ENCODE peak calls at places on chromosomes 11 and 22, in four cellular contexts. One of them, this sample, is unnamed.
A peak's percentile ranks its signal among the peaks of the same experiment; 100 is the strongest.

GRCh38 chr11:43825217-43825816 is 55.3 kb upstream of the ALKBH3 start:
- DNase-seq in stimulated activated naive CD4-positive, alpha-beta T cell treated with Interleukin-2 at 50 U/mL for 16 hours: no peak
- DNase-seq in fibroblast of pulmonary artery: peak; percentile 54
- DNase-seq in caudate nucleus: no peak
- DNase-seq in this sample: peak; percentile 46

GRCh38 chr22:24736526-24737050 is 37.9 kb downstream of the PIWIL3 start:
- DNase-seq in stimulated activated naive CD4-positive, alpha-beta T cell treated with Interleukin-2 at 50 U/mL for 16 hours: no peak
- DNase-seq in fibroblast of pulmonary artery: no peak
- DNase-seq in caudate nucleus: no peak
- DNase-seq in this sample: no peak

GRCh38 chr11:112448806-112449205 is 188.1 kb upstream of the PLET1 start:
- DNase-seq in stimulated activated naive CD4-positive, alpha-beta T cell treated with Interleukin-2 at 50 U/mL for 16 hours: no peak
- DNase-seq in fibroblast of pulmonary artery: no peak
- DNase-seq in caudate nucleus: no peak
- DNase-seq in this sample: no peak

GRCh38 chr11:1229471-1230120 is 6.7 kb downstream of the MUC5B start:
- DNase-seq in stimulated activated naive CD4-positive, alpha-beta T cell treated with Interleukin-2 at 50 U/mL for 16 hours: no peak
- DNase-seq in fibroblast of pulmonary artery: no peak
- DNase-seq in caudate nucleus: no peak
- DNase-seq in this sample: no peak

GRCh38 chr11:47652070-47652469 is 9.7 kb upstream of the MTCH2 start:
- DNase-seq in stimulated activated naive CD4-positive, alpha-beta T cell treated with Interleukin-2 at 50 U/mL for 16 hours: no peak
- DNase-seq in fibroblast of pulmonary artery: no peak
- DNase-seq in caudate nucleus: no peak
- DNase-seq in this sample: no peak

GRCh38 chr11:63667993-63668392 is 3.2 kb downstream of the ATL3 start:
- DNase-seq in stimulated activated naive CD4-positive, alpha-beta T cell treated with Interleukin-2 at 50 U/mL for 16 hours: no peak
- DNase-seq in fibroblast of pulmonary artery: peak; percentile 85
- DNase-seq in caudate nucleus: no peak
- DNase-seq in this sample: peak; percentile 94

GRCh38 chr11:13238879-13239514 is 38.6 kb upstream of the BMAL1 start:
- DNase-seq in stimulated activated naive CD4-positive, alpha-beta T cell treated with Interleukin-2 at 50 U/mL for 16 hours: peak; percentile 30
- DNase-seq in fibroblast of pulmonary artery: peak; percentile 65
- DNase-seq in caudate nucleus: no peak
- DNase-seq in this sample: peak; percentile 62

GRCh38 chr11:112596324-112596723 is 335.7 kb upstream of the PLET1 start:
- DNase-seq in stimulated activated naive CD4-positive, alpha-beta T cell treated with Interleukin-2 at 50 U/mL for 16 hours: no peak
- DNase-seq in fibroblast of pulmonary artery: no peak
- DNase-seq in caudate nucleus: no peak
- DNase-seq in this sample: no peak

GRCh38 chr11:35649984-35650383 is 12.6 kb upstream of the TRIM44 start:
- DNase-seq in stimulated activated naive CD4-positive, alpha-beta T cell treated with Interleukin-2 at 50 U/mL for 16 hours: no peak
- DNase-seq in fibroblast of pulmonary artery: peak; percentile 34
- DNase-seq in caudate nucleus: no peak
- DNase-seq in this sample: peak; percentile 58

GRCh38 chr11:119991669-119992068 is 146.2 kb downstream of the TRIM29 start:
- DNase-seq in stimulated activated naive CD4-positive, alpha-beta T cell treated with Interleukin-2 at 50 U/mL for 16 hours: no peak
- DNase-seq in fibroblast of pulmonary artery: no peak
- DNase-seq in caudate nucleus: no peak
- DNase-seq in this sample: no peak

GRCh38 chr11:121800704-121801516 is 315.1 kb downstream of the BLID start:
- DNase-seq in stimulated activated naive CD4-positive, alpha-beta T cell treated with Interleukin-2 at 50 U/mL for 16 hours: no peak
- DNase-seq in fibroblast of pulmonary artery: peak; percentile 21
- DNase-seq in caudate nucleus: peak; percentile 5
- DNase-seq in this sample: no peak

GRCh38 chr11:118216621-118217526 is 7.9 kb downstream of the JAML start:
- DNase-seq in stimulated activated naive CD4-positive, alpha-beta T cell treated with Interleukin-2 at 50 U/mL for 16 hours: peak; percentile 55
- DNase-seq in fibroblast of pulmonary artery: no peak
- DNase-seq in caudate nucleus: no peak
- DNase-seq in this sample: no peak

GRCh38 chr11:125514336-125515101 is 18.5 kb upstream of the FEZ1 start:
- DNase-seq in stimulated activated naive CD4-positive, alpha-beta T cell treated with Interleukin-2 at 50 U/mL for 16 hours: peak; percentile 32
- DNase-seq in fibroblast of pulmonary artery: peak; percentile 89
- DNase-seq in caudate nucleus: no peak
- DNase-seq in this sample: peak; percentile 15

GRCh38 chr11:1481861-1482441 is 4.6 kb downstream of the MOB2 start:
- DNase-seq in stimulated activated naive CD4-positive, alpha-beta T cell treated with Interleukin-2 at 50 U/mL for 16 hours: no peak
- DNase-seq in fibroblast of pulmonary artery: no peak
- DNase-seq in caudate nucleus: no peak
- DNase-seq in this sample: no peak

GRCh38 chr11:15819679-15820286 is 536.6 kb downstream of the SOX6 start:
- DNase-seq in stimulated activated naive CD4-positive, alpha-beta T cell treated with Interleukin-2 at 50 U/mL for 16 hours: no peak
- DNase-seq in fibroblast of pulmonary artery: peak; percentile 65
- DNase-seq in caudate nucleus: peak; percentile 68
- DNase-seq in this sample: peak; percentile 37

GRCh38 chr22:46011627-46012181 is 34.7 kb upstream of the WNT7B start:
- DNase-seq in stimulated activated naive CD4-positive, alpha-beta T cell treated with Interleukin-2 at 50 U/mL for 16 hours: no peak
- DNase-seq in fibroblast of pulmonary artery: no peak
- DNase-seq in caudate nucleus: no peak
- DNase-seq in this sample: peak; percentile 42

GRCh38 chr11:19714387-19715363 is 2.0 kb downstream of the NAV2 start:
- DNase-seq in stimulated activated naive CD4-positive, alpha-beta T cell treated with Interleukin-2 at 50 U/mL for 16 hours: no peak
- DNase-seq in fibroblast of pulmonary artery: peak; percentile 59
- DNase-seq in caudate nucleus: peak; percentile 54
- DNase-seq in this sample: peak; percentile 81

GRCh38 chr11:67117667-67118058 is 1.4 kb upstream of the KDM2A start:
- DNase-seq in stimulated activated naive CD4-positive, alpha-beta T cell treated with Interleukin-2 at 50 U/mL for 16 hours: peak; percentile 40
- DNase-seq in fibroblast of pulmonary artery: no peak
- DNase-seq in caudate nucleus: no peak
- DNase-seq in this sample: no peak

GRCh38 chr22:43185860-43186261 is 1.1 kb downstream of the TTLL12 start:
- DNase-seq in stimulated activated naive CD4-positive, alpha-beta T cell treated with Interleukin-2 at 50 U/mL for 16 hours: no peak
- DNase-seq in fibroblast of pulmonary artery: peak; percentile 39
- DNase-seq in caudate nucleus: no peak
- DNase-seq in this sample: peak; percentile 37

GRCh38 chr11:115776916-115777315 is 272.7 kb upstream of the CADM1 start:
- DNase-seq in stimulated activated naive CD4-positive, alpha-beta T cell treated with Interleukin-2 at 50 U/mL for 16 hours: no peak
- DNase-seq in fibroblast of pulmonary artery: no peak
- DNase-seq in caudate nucleus: no peak
- DNase-seq in this sample: no peak

GRCh38 chr22:45897736-45898135 is 79.2 kb downstream of the WNT7B start:
- DNase-seq in stimulated activated naive CD4-positive, alpha-beta T cell treated with Interleukin-2 at 50 U/mL for 16 hours: no peak
- DNase-seq in fibroblast of pulmonary artery: no peak
- DNase-seq in caudate nucleus: no peak
- DNase-seq in this sample: no peak

GRCh38 chr11:67293090-67293489 is 4.0 kb downstream of the ANKRD13D start:
- DNase-seq in stimulated activated naive CD4-positive, alpha-beta T cell treated with Interleukin-2 at 50 U/mL for 16 hours: peak; percentile 14
- DNase-seq in fibroblast of pulmonary artery: peak; percentile 42
- DNase-seq in caudate nucleus: no peak
- DNase-seq in this sample: peak; percentile 84

GRCh38 chr11:20125927-20126326 is 34.3 kb downstream of the DBX1 start:
- DNase-seq in stimulated activated naive CD4-positive, alpha-beta T cell treated with Interleukin-2 at 50 U/mL for 16 hours: no peak
- DNase-seq in fibroblast of pulmonary artery: peak; percentile 53
- DNase-seq in caudate nucleus: no peak
- DNase-seq in this sample: peak; percentile 62

GRCh38 chr11:3163241-3163981 is 1.7 kb downstream of the OSBPL5 start:
- DNase-seq in stimulated activated naive CD4-positive, alpha-beta T cell treated with Interleukin-2 at 50 U/mL for 16 hours: no peak
- DNase-seq in fibroblast of pulmonary artery: no peak
- DNase-seq in caudate nucleus: no peak
- DNase-seq in this sample: no peak

GRCh38 chr22:16955678-16956210 is 52.3 kb downstream of the GAB4 start:
- DNase-seq in stimulated activated naive CD4-positive, alpha-beta T cell treated with Interleukin-2 at 50 U/mL for 16 hours: no peak
- DNase-seq in fibroblast of pulmonary artery: no peak
- DNase-seq in caudate nucleus: no peak
- DNase-seq in this sample: peak; percentile 3

GRCh38 chr11:11148104-11148509 is 204.9 kb downstream of the CSNK2A3 start:
- DNase-seq in stimulated activated naive CD4-positive, alpha-beta T cell treated with Interleukin-2 at 50 U/mL for 16 hours: no peak
- DNase-seq in fibroblast of pulmonary artery: peak; percentile 82
- DNase-seq in caudate nucleus: peak; percentile 22
- DNase-seq in this sample: peak; percentile 89

GRCh38 chr11:82750643-82751139 is 17.0 kb upstream of the FAM181B start:
- DNase-seq in stimulated activated naive CD4-positive, alpha-beta T cell treated with Interleukin-2 at 50 U/mL for 16 hours: no peak
- DNase-seq in fibroblast of pulmonary artery: no peak
- DNase-seq in caudate nucleus: no peak
- DNase-seq in this sample: no peak

GRCh38 chr22:18983120-18983651 is 47.1 kb upstream of the PRODH start:
- DNase-seq in stimulated activated naive CD4-positive, alpha-beta T cell treated with Interleukin-2 at 50 U/mL for 16 hours: no peak
- DNase-seq in fibroblast of pulmonary artery: no peak
- DNase-seq in caudate nucleus: no peak
- DNase-seq in this sample: no peak

GRCh38 chr11:35905901-35906661 is 37.8 kb upstream of the LDLRAD3 start:
- DNase-seq in stimulated activated naive CD4-positive, alpha-beta T cell treated with Interleukin-2 at 50 U/mL for 16 hours: no peak
- DNase-seq in fibroblast of pulmonary artery: peak; percentile 74
- DNase-seq in caudate nucleus: no peak
- DNase-seq in this sample: no peak

GRCh38 chr11:16982256-16982671 is 31.9 kb downstream of the PLEKHA7 start:
- DNase-seq in stimulated activated naive CD4-positive, alpha-beta T cell treated with Interleukin-2 at 50 U/mL for 16 hours: no peak
- DNase-seq in fibroblast of pulmonary artery: no peak
- DNase-seq in caudate nucleus: no peak
- DNase-seq in this sample: no peak

GRCh38 chr11:100647861-100648260 is 39.2 kb upstream of the ARHGAP42 start:
- DNase-seq in stimulated activated naive CD4-positive, alpha-beta T cell treated with Interleukin-2 at 50 U/mL for 16 hours: no peak
- DNase-seq in fibroblast of pulmonary artery: no peak
- DNase-seq in caudate nucleus: no peak
- DNase-seq in this sample: no peak

GRCh38 chr11:94537051-94537600 is 6.6 kb upstream of the FUT4 start:
- DNase-seq in stimulated activated naive CD4-positive, alpha-beta T cell treated with Interleukin-2 at 50 U/mL for 16 hours: no peak
- DNase-seq in fibroblast of pulmonary artery: peak; percentile 64
- DNase-seq in caudate nucleus: no peak
- DNase-seq in this sample: peak; percentile 76

GRCh38 chr22:46084376-46084775 is 66.0 kb upstream of the PPARA start:
- DNase-seq in stimulated activated naive CD4-positive, alpha-beta T cell treated with Interleukin-2 at 50 U/mL for 16 hours: no peak
- DNase-seq in fibroblast of pulmonary artery: no peak
- DNase-seq in caudate nucleus: no peak
- DNase-seq in this sample: no peak

GRCh38 chr11:62552931-62553838 is 6.6 kb upstream of the AHNAK start:
- DNase-seq in stimulated activated naive CD4-positive, alpha-beta T cell treated with Interleukin-2 at 50 U/mL for 16 hours: peak; percentile 30
- DNase-seq in fibroblast of pulmonary artery: peak; percentile 94
- DNase-seq in caudate nucleus: no peak
- DNase-seq in this sample: peak; percentile 97

GRCh38 chr11:44559207-44559943 is 6.1 kb upstream of the CD82 start:
- DNase-seq in stimulated activated naive CD4-positive, alpha-beta T cell treated with Interleukin-2 at 50 U/mL for 16 hours: no peak
- DNase-seq in fibroblast of pulmonary artery: no peak
- DNase-seq in caudate nucleus: no peak
- DNase-seq in this sample: no peak

GRCh38 chr11:36421546-36422155 is 88.4 kb downstream of the TRAF6 start:
- DNase-seq in stimulated activated naive CD4-positive, alpha-beta T cell treated with Interleukin-2 at 50 U/mL for 16 hours: no peak
- DNase-seq in fibroblast of pulmonary artery: no peak
- DNase-seq in caudate nucleus: no peak
- DNase-seq in this sample: peak; percentile 60

GRCh38 chr22:45242778-45243191 is 2.1 kb upstream of the KIAA0930 start:
- DNase-seq in stimulated activated naive CD4-positive, alpha-beta T cell treated with Interleukin-2 at 50 U/mL for 16 hours: no peak
- DNase-seq in fibroblast of pulmonary artery: peak; percentile 44
- DNase-seq in caudate nucleus: peak; percentile 19
- DNase-seq in this sample: peak; percentile 28

GRCh38 chr11:134516529-134516928 is 104.5 kb upstream of the B3GAT1 start:
- DNase-seq in stimulated activated naive CD4-positive, alpha-beta T cell treated with Interleukin-2 at 50 U/mL for 16 hours: no peak
- DNase-seq in fibroblast of pulmonary artery: no peak
- DNase-seq in caudate nucleus: no peak
- DNase-seq in this sample: no peak